ENCODE peak calls at places on chromosome 15, in nine cellular contexts. C is DND-41, S is GM23338, P is HCT116, V is fibroblast of lung, E is heart right ventricle, Q is A549, Z is lung, I is lower lobe of right lung. R is an unnamed sample.

GRCh38 chr15:43920815-43921214 is 94.0 kb downstream of the WDR76 start:
- DNase-seq in C (no peak), S (no peak), P (no peak), V (peak), E (no peak), Q (no peak), Z (no peak), I (no peak), R (no peak)

GRCh38 chr15:66328721-66329220 is 27.7 kb downstream of the TIPIN start:
- DNase-seq in C (no peak), S (no peak), P (no peak), V (no peak), E (no peak), Q (no peak), Z (no peak), I (no peak), R (no peak)

GRCh38 chr15:33729648-33730047 is 238.6 kb upstream of the CHRM5 start:
- DNase-seq in C (no peak), S (peak), P (peak), V (peak), E (no peak), Q (peak), Z (no peak), I (no peak), R (no peak)

GRCh38 chr15:99425666-99426301 is 140.0 kb upstream of the MEF2A start:
- DNase-seq in C (no peak), S (no peak), P (no peak), V (no peak), E (peak), Q (no peak), Z (no peak), I (no peak), R (peak)

GRCh38 chr15:71079208-71080044 is 35.8 kb upstream of the THSD4 start:
- DNase-seq in C (no peak), S (no peak), P (no peak), V (peak), E (peak), Q (no peak), Z (no peak), I (no peak), R (no peak)

GRCh38 chr15:52115598-52116427 is 3.2 kb upstream of the BCL2L10 start:
- DNase-seq in C (no peak), S (no peak), P (no peak), V (no peak), E (no peak), Q (no peak), Z (no peak), I (no peak), R (no peak)

GRCh38 chr15:67178569-67179210 is 75.8 kb downstream of the AAGAB start:
- DNase-seq in C (no peak), S (no peak), P (no peak), V (peak), E (no peak), Q (no peak), Z (no peak), I (peak), R (no peak)

GRCh38 chr15:48563944-48564343 is 81.6 kb downstream of the FBN1 start:
- DNase-seq in C (no peak), S (no peak), P (no peak), V (peak), E (no peak), Q (no peak), Z (no peak), I (no peak), R (no peak)

GRCh38 chr15:41928637-41929620 is 35.1 kb upstream of the SPTBN5 start:
- DNase-seq in C (no peak), S (no peak), P (no peak), V (no peak), E (peak), Q (no peak), Z (no peak), I (peak), R (peak)

GRCh38 chr15:41932101-41932500 is 38.2 kb upstream of the SPTBN5 start:
- DNase-seq in C (no peak), S (no peak), P (no peak), V (no peak), E (no peak), Q (no peak), Z (no peak), I (no peak), R (no peak)

GRCh38 chr15:41930221-41930866 is 36.5 kb upstream of the SPTBN5 start:
- DNase-seq in C (no peak), S (no peak), P (peak), V (peak), E (no peak), Q (peak), Z (peak), I (peak), R (no peak)

GRCh38 chr15:41932511-41932910 is 38.7 kb upstream of the SPTBN5 start:
- DNase-seq in C (no peak), S (no peak), P (no peak), V (no peak), E (no peak), Q (no peak), Z (no peak), I (no peak), R (no peak)

GRCh38 chr15:41930867-41931222 is 37.0 kb upstream of the SPTBN5 start:
- DNase-seq in C (no peak), S (no peak), P (no peak), V (no peak), E (no peak), Q (no peak), Z (no peak), I (no peak), R (no peak)
- H3K27ac ChIP-seq in C (no peak), S (no peak), P (no peak), V (peak), E (peak), Q (peak), Z (peak), I (peak), R (no peak)

GRCh38 chr15:72818632-72819031 is 35.1 kb upstream of the ADPGK start:
- DNase-seq in C (no peak), S (no peak), P (no peak), V (no peak), E (no peak), Q (no peak), Z (no peak), I (no peak), R (no peak)
- TF ChIP-seq CTCF in C (no peak), S (no peak), P (no peak), V (no peak), E (no peak), Q (no peak), Z (no peak), I (no peak), R (no peak)

GRCh38 chr15:45534821-45535220 is 12.3 kb upstream of the SLC30A4 start:
- DNase-seq in C (no peak), S (no peak), P (no peak), V (no peak), E (no peak), Q (no peak), Z (no peak), I (no peak), R (no peak)
- H3K4me3 ChIP-seq in C (no peak), S (no peak), P (no peak), V (no peak), E (no peak), Q (no peak), Z (no peak), I (no peak), R (no peak)

GRCh38 chr15:62795700-62796099 is 246.8 kb upstream of the TPM1 start:
- DNase-seq in C (no peak), S (no peak), P (no peak), V (no peak), E (no peak), Q (no peak), Z (no peak), I (no peak), R (no peak)

GRCh38 chr15:62791694-62792093 is 250.9 kb upstream of the TPM1 start:
- DNase-seq in C (no peak), S (no peak), P (no peak), V (no peak), E (no peak), Q (no peak), Z (no peak), I (no peak), R (no peak)

GRCh38 chr15:62790531-62790930 is 252.0 kb upstream of the TPM1 start:
- DNase-seq in C (no peak), S (no peak), P (no peak), V (no peak), E (no peak), Q (no peak), Z (no peak), I (no peak), R (no peak)

GRCh38 chr15:62795171-62795570 is 247.4 kb upstream of the TPM1 start:
- DNase-seq in C (no peak), S (no peak), P (no peak), V (no peak), E (no peak), Q (no peak), Z (no peak), I (no peak), R (no peak)

DNA sequence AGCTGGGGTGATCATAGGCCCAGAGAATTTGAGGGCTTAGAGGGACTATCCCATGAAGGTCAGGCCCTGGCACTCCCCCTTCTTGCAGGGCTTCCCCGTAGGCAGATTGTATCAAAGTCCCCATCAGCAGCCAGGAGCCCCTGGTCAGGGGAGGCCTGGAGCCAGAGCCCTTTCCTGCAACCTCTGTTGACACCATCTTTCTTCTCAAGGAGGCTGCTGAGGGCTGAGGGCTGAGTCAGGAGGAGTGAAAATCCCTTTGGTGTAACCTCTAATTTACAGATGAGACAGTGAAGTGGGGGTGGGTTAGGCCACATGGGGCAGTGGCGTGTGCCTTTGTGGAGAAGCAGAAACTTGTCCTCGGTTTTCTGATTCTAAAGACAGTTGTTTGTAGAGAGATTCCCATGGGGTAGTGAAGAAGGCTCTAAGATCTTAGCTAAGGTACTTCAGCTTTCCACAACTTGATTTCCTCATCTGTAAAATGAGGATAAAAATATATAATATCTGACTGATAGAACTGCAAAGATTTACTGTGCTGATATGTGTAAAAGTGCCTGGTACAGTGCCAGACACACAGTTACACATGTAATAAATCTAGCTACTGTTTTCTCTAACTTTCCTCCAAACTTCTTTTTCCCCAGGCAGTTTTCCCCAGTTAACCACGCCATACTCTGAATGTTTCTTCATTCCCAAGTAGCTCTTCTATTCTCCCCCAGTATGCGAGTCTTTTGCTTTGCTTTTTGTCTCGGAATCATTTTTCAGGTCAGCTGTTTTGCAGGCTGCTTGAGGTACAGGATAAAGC is 249.4 kb upstream of the TPM1 start:
- DNase-seq in C (no peak), S (no peak), P (no peak), V (no peak), E (no peak), Q (no peak), Z (no peak), I (no peak), R (no peak)
- H3K27ac ChIP-seq in C (no peak), S (no peak), P (no peak), V (no peak), E (no peak), Q (no peak), Z (no peak), I (no peak), R (no peak)

GRCh38 chr15:63313866-63314265 is 36.5 kb downstream of the APH1B start:
- DNase-seq in C (no peak), S (no peak), P (no peak), V (no peak), E (no peak), Q (no peak), Z (no peak), I (no peak), R (no peak)

GRCh38 chr15:63308947-63309346 is 31.5 kb downstream of the APH1B start:
- DNase-seq in C (no peak), S (no peak), P (no peak), V (no peak), E (no peak), Q (no peak), Z (no peak), I (no peak), R (no peak)

GRCh38 chr15:63312286-63312685 is 34.9 kb downstream of the APH1B start:
- DNase-seq in C (no peak), S (peak), P (no peak), V (no peak), E (no peak), Q (no peak), Z (no peak), I (no peak), R (no peak)

GRCh38 chr15:63308491-63308890 is 31.1 kb downstream of the APH1B start:
- DNase-seq in C (no peak), S (peak), P (no peak), V (no peak), E (no peak), Q (no peak), Z (no peak), I (no peak), R (no peak)

GRCh38 chr15:63310646-63311045 is 33.2 kb downstream of the APH1B start:
- DNase-seq in C (no peak), S (no peak), P (no peak), V (no peak), E (no peak), Q (no peak), Z (no peak), I (no peak), R (no peak)
- TF ChIP-seq CTCF in C (no peak), S (no peak), P (no peak), V (no peak), E (no peak), Q (no peak), Z (no peak), I (no peak), R (no peak)

GRCh38 chr15:75712668-75713337 is at the start of gene CSPG4:
- DNase-seq in C (no peak), S (peak), P (no peak), V (peak), E (peak), Q (no peak), Z (no peak), I (no peak), R (no peak)
- H3K4me3 ChIP-seq in C (no peak), S (peak), P (peak), V (peak), E (peak), Q (no peak), Z (peak), I (peak), R (peak)

GRCh38 chr15:37095993-37096877 is 4.1 kb downstream of the MEIS2 start:
- DNase-seq in C (no peak), S (peak), P (no peak), V (no peak), E (no peak), Q (no peak), Z (no peak), I (no peak), R (no peak)

GRCh38 chr15:37095197-37095992 is 5.0 kb downstream of the MEIS2 start:
- DNase-seq in C (no peak), S (peak), P (no peak), V (no peak), E (peak), Q (no peak), Z (no peak), I (no peak), R (no peak)

GRCh38 chr15:37094542-37095196 is 5.7 kb downstream of the MEIS2 start:
- DNase-seq in C (no peak), S (no peak), P (no peak), V (peak), E (no peak), Q (no peak), Z (no peak), I (no peak), R (no peak)

GRCh38 chr15:37090543-37091175 is 9.7 kb downstream of the MEIS2 start:
- DNase-seq in C (no peak), S (no peak), P (no peak), V (no peak), E (no peak), Q (no peak), Z (no peak), I (no peak), R (no peak)

GRCh38 chr15:37093480-37094410 is 6.6 kb downstream of the MEIS2 start:
- DNase-seq in C (no peak), S (no peak), P (no peak), V (peak), E (no peak), Q (no peak), Z (no peak), I (no peak), R (no peak)
- H3K27ac ChIP-seq in C (no peak), S (no peak), P (no peak), V (no peak), E (peak), Q (no peak), Z (peak), I (no peak), R (peak)

DNA sequence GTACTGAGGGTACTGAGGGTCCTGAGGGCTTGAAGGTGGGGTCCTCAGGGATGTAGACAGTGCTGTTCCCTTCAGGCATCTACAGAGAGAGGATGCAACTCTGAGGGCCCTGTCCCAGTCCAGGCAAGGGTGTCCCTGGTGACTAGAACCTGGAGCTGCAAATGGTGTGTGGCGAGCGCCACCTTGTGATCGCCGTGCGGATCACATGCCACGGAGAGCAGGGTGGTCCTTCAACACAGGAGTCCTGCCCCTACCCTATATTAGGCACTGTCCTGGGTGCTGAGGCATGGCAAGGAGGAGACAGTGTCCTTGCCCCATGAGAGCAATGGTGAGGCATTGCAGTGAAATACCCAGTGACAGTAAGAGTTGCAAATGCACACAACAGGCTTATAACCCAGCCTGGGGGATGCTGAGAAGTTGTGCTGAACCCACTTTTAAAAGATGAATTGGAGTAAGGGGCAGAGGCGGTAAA is 23.6 kb downstream of the RHCG start:
- DNase-seq in C (peak), S (peak), P (peak), V (peak), E (no peak), Q (peak), Z (no peak), I (no peak), R (peak)
- TF ChIP-seq CTCF in C (peak), S (peak), P (peak), V (peak), E (peak), Q (peak), Z (no peak), I (peak), R (peak)

DNA sequence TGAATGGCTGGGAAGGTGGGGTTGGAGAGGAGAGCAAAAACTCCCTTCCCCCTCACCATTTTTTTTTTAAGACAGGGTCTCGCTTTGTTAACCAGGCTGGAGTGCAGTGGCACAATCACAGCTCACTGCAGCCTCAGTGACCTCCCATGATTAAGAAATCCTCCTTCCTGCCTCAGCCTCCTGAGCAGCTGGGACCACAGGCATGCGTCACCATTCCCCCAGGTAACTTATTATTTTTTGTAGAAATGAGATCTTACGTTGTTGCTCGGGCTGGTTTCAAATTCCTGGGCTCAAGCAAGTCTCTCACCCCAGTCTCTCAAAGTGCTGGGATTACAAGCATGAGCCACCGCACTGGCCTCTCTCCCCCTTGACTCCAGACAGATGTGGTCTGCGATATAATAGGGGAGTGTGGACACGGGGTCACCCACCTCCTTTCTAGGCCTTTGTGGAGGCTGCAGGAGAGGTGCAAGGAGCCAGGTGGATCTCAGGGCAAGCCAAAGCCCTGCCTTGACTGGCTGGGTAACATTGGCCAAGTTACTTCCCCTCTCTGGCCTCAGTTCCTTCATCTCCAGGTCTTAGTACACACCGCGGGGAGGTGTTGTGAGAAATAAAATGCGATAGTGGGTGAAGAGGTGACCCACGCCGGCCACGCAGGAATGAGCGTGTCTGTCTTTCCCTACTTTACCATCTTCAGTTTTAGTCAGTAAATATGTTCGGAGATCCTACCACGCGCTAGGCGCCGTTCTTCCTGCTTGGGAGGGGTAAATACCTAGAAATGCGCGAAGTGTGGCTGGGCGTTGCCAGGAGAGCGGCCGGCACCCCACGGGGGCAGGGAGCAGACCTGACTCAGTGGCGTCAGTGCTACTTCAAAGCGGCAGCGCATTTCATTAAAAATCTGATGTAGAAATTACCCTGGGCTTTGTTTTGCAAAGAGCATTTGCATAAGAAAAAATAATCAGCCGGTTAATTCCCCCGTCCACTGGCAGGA is 20.2 kb upstream of the CORO2B start:
- DNase-seq in C (no peak), S (peak), P (no peak), V (peak), E (no peak), Q (no peak), Z (no peak), I (no peak), R (no peak)
- H3K4me3 ChIP-seq in C (no peak), S (peak), P (no peak), V (peak), E (peak), Q (no peak), Z (no peak), I (peak), R (peak)

DNA sequence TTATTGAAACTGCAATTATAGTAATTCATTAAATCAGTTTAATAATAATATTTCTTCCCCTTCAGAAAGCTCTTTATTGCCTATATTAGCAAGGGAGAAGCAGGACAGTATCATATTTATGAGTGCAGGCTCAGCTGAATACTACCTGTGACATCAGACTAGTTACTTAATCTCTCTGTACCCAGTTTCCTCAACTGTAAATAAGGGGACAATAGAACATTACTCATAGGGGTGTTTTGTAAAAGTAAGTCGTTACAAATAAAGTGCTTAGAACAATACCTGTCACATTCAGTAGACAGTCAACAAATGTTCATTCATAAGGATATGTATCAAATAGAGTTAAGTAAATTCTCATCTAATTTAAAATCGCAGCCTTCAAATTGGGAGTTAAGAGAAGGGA is 12.1 kb upstream of the VPS39 start:
- DNase-seq in C (no peak), S (no peak), P (no peak), V (no peak), E (no peak), Q (no peak), Z (no peak), I (no peak), R (no peak)
- H3K27ac ChIP-seq in C (no peak), S (no peak), P (no peak), V (no peak), E (no peak), Q (no peak), Z (no peak), I (no peak), R (no peak)

R was measured in dorsolateral prefrontal cortex.